ENCODE peak calls at places on chromosomes 13 and 19, in six cellular contexts. F is MM.1S, N is neural progenitor cell, K is OCI-LY7, H is PC-3, O is GM23248. L is an unnamed sample.

GRCh38 chr19:52217576-52217975 is 27.7 kb downstream of the PPP2R1A start:
- DNase-seq in N (no peak), H (no peak), O (no peak), K (no peak), F (no peak), L (no peak)

GRCh38 chr13:102400619-102401125 is 1.2 kb downstream of the FGF14 start:
- DNase-seq in K (no peak), F (no peak), O (peak), H (no peak), N (peak), L (no peak)

GRCh38 chr19:45772912-45773311 is 3.9 kb upstream of the SIX5 start:
- DNase-seq in K (no peak), H (no peak), N (no peak), F (no peak), O (no peak), L (no peak)

GRCh38 chr13:36476661-36477060 is 44.4 kb downstream of the CCNA1 start:
- DNase-seq in K (no peak), H (no peak), O (no peak), F (no peak), N (no peak), L (no peak)

GRCh38 chr19:41263850-41264580 is at the start of gene HNRNPUL1:
- DNase-seq in O (peak), F (peak), K (peak), N (peak), H (peak), L (peak)

GRCh38 chr19:46537136-46538097 is 41.8 kb upstream of the PNMA8B start:
- DNase-seq in F (peak), O (peak), K (peak), N (peak), H (peak), L (peak)

GRCh38 chr19:56942749-56943148 is 102.2 kb upstream of the PEG3 start:
- DNase-seq in H (no peak), K (peak), O (peak), F (no peak), N (peak), L (peak)

GRCh38 chr13:102089722-102090121 is 312.1 kb downstream of the FGF14 start:
- DNase-seq in F (no peak), K (no peak), N (no peak), O (no peak), H (no peak), L (no peak)

GRCh38 chr13:57627663-57628062 is 3.9 kb upstream of the PCDH17 start:
- DNase-seq in F (peak), H (peak), O (peak), N (peak), K (peak), L (peak)

GRCh38 chr13:59587030-59587429 is 576.7 kb downstream of the DIAPH3 start:
- DNase-seq in H (no peak), K (no peak), N (no peak), O (no peak), F (no peak), L (no peak)

GRCh38 chr19:4991996-4992698 is 23.2 kb downstream of the KDM4B start:
- DNase-seq in F (no peak), N (no peak), K (no peak), O (no peak), H (no peak), L (no peak)

GRCh38 chr13:63910406-63910957 is 2494.8 kb upstream of the PCDH20 start:
- DNase-seq in O (no peak), F (no peak), N (peak), H (no peak), K (no peak), L (peak)

GRCh38 chr19:46466536-46467199 is 4.7 kb downstream of the PNMA8A start:
- DNase-seq in K (peak), F (peak), O (peak), H (peak), N (no peak), L (no peak)

GRCh38 chr19:48713041-48713863 is 6.3 kb downstream of the MAMSTR start:
- DNase-seq in O (peak), H (no peak), N (peak), K (peak), F (no peak), L (peak)

GRCh38 chr13:25752957-25753540 is 298.8 kb downstream of the SHISA2 start:
- DNase-seq in F (peak), H (peak), O (peak), K (no peak), N (no peak), L (peak)

GRCh38 chr13:27011661-27012060 is 159.9 kb downstream of the USP12 start:
- DNase-seq in N (no peak), H (no peak), K (no peak), F (no peak), O (no peak), L (no peak)

GRCh38 chr13:74132768-74133656 is 1.2 kb downstream of the KLF12 start:
- DNase-seq in F (no peak), O (peak), H (no peak), K (peak), N (peak), L (peak)

GRCh38 chr19:6740589-6741348 is 1.3 kb downstream of the TRIP10 start:
- DNase-seq in N (peak), F (no peak), H (peak), O (peak), K (peak), L (peak)

GRCh38 chr19:23991170-23991569 is 76.5 kb downstream of the ZNF726 start:
- DNase-seq in F (peak), H (peak), N (no peak), K (peak), O (no peak), L (peak)

GRCh38 chr13:113663934-113664333 is 3.1 kb upstream of the GRK1 start:
- DNase-seq in N (no peak), K (no peak), O (no peak), H (no peak), F (no peak), L (no peak)

GRCh38 chr19:35629332-35629633 is 447 bp downstream of the RBM42 start:
- DNase-seq in F (no peak), H (no peak), O (no peak), N (no peak), K (no peak), L (no peak)

GRCh38 chr13:80374453-80374852 is 33.5 kb upstream of the SPRY2 start:
- DNase-seq in F (no peak), N (no peak), H (no peak), O (no peak), K (no peak), L (no peak)

GRCh38 chr13:28336193-28336657 is 158.7 kb downstream of the FLT1 start:
- DNase-seq in N (no peak), K (no peak), O (no peak), H (no peak), F (no peak), L (no peak)

GRCh38 chr19:17220207-17220758 is 5.1 kb downstream of the USE1 start:
- DNase-seq in F (no peak), K (no peak), H (peak), O (peak), N (no peak), L (peak)

GRCh38 chr13:49395416-49396277 is 48.2 kb downstream of the CAB39L start:
- DNase-seq in O (peak), K (no peak), F (no peak), H (no peak), N (no peak), L (no peak)

GRCh38 chr13:71169125-71169524 is 697.9 kb downstream of the DACH1 start:
- DNase-seq in F (no peak), K (no peak), H (no peak), O (no peak), N (no peak), L (no peak)

GRCh38 chr13:37615271-37615670 is 16.7 kb upstream of the POSTN start:
- DNase-seq in H (peak), N (no peak), K (no peak), F (no peak), O (no peak), L (no peak)

GRCh38 chr13:63741029-63741813 is 2325.6 kb upstream of the PCDH20 start:
- DNase-seq in F (no peak), N (no peak), K (no peak), H (no peak), O (no peak), L (no peak)

GRCh38 chr13:20306039-20306438 is 73.9 kb upstream of the GJB6 start:
- DNase-seq in H (no peak), N (no peak), O (no peak), F (no peak), K (no peak), L (no peak)

GRCh38 chr19:29662604-29663404 is 2.5 kb upstream of the PLEKHF1 start:
- DNase-seq in K (no peak), F (no peak), N (no peak), H (peak), O (peak), L (peak)

GRCh38 chr13:100209857-100210580 is 121.1 kb downstream of the PCCA start:
- DNase-seq in H (peak), O (peak), K (no peak), N (no peak), F (no peak), L (no peak)

GRCh38 chr19:18772620-18773587 is 18.2 kb downstream of the COMP start:
- DNase-seq in N (no peak), K (no peak), O (no peak), F (no peak), H (peak), L (no peak)

GRCh38 chr19:17475541-17476115 is 5.3 kb downstream of the SLC27A1 start:
- DNase-seq in O (peak), N (no peak), F (no peak), H (peak), K (no peak), L (no peak)

DNA sequence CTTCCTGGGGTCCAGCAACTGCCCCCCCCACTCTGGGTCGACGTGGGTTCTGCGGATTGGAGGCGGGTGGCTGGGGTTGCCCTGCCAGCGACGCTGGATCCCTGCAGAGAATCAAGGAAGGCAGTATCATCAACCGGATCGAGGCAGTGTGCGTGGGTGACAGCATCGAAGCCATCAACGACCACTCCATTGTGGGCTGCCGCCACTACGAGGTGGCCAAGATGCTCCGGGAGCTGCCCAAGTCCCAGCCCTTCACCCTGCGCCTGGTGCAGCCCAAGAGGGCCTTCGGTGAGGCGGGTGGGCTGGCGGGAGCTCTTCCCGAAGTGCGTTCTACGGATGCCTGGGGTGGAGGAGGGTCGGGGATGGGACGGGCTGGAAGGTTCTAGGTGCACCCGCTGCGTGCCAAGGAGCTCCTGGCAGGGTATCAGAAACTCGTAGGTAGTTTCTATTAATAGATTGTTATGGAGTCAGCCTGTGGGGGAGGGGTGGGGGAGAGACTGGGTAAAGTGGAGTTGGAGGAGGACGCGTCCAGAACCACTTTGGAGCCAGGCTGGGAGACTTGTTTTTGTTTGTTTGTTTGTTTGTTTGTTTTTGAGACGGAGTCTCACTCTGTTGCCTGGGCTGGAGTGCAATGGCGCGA is 1.5 kb downstream of the GIPC3 start:
- DNase-seq in O (no peak), F (no peak), H (no peak), K (no peak), N (no peak), L (no peak)
- TF ChIP-seq EZH2phosphoT487 in O (no peak), F (no peak), H (no peak), K (no peak), N (no peak), L (no peak)

DNA sequence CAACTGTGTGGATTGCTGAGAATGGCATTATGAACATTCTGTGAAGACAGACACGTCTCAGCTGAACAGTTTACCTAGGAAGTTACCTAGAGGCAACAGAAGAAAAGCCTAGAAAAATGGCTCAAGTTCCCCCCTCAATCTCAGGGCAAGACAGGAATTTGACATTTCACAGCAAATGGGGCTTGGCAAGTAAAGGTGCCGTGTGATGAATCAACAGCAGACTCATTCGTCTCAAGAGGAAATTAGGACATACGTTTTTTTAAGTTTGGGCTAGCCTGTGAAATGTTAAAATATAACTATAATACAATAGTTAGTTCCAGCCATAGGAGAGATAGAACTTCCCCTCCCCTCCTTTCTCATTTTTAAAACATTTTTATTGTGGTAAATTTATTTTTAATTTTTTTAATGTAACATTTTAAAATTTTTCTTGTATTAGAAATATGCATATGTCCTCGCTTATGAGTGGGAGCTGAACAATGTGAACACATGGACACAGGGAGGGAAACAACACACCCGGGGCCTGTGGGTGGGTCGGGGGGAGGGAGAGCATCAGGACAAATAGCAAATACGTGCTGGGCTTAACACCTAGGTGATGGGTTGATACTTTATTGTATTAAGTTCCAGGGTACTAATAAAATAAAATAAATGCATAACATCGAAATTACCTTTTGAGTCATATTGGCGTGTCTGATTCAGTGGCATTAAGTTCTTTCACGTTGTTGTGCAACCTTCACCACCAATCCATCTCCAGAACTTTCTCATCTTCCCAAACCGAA is 116.0 kb downstream of the COL4A2 start:
- DNase-seq in O (peak), N (no peak), K (no peak), H (no peak), F (no peak), L (no peak)
- TF ChIP-seq EZH2phosphoT487 in O (no peak), N (no peak), K (no peak), H (no peak), F (no peak), L (no peak)

GRCh38 chr19:31285744-31286143 is 63.5 kb downstream of the TSHZ3 start:
- DNase-seq in N (peak), K (no peak), O (peak), F (no peak), H (no peak), L (no peak)
- TF ChIP-seq EZH2phosphoT487 in N (no peak), K (no peak), O (no peak), F (no peak), H (no peak), L (no peak)

DNA sequence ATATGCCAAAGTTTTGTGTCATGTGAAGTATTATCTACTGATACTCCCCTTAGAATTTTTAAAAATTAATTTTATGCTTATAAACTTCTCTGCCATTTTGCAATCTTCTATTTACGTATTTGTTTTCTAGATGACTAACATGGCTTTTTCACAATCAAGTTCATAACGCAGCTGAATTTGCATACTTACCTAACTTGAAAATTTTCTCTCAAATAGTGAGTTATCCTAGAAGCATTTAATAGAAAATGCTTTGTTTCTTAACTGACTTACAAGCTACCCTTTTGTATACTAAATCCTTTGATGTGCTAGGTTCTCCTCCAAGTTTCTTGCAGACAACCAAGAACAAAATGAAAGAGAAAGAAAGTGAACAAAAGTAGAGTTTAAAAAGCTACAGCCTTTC is 683.5 kb downstream of the LIG4 start:
- DNase-seq in O (peak), H (peak), N (no peak), F (no peak), K (no peak), L (no peak)
- TF ChIP-seq EZH2phosphoT487 in O (no peak), H (no peak), N (no peak), F (no peak), K (no peak), L (no peak)

DNA sequence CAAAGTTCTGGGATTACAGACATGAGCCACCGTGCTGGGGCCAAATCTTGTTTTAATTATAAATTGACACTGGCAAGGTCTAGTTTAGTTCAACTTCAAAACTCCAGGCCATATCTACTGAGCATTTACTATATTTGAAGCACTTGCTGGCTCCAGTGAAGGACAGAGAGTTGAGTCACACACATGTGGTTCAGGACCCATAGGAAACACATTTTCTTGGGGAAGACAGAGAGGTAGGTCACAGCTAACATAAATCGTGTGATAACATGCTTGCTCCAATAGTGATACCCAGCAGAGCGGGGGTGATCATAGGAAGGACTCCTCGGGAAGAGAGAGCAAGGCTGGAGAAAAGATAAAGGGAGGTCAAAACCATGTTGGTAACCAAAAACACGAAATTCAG is 170.6 kb upstream of the TSC22D1 start:
- DNase-seq in N (no peak), K (no peak), F (no peak), H (no peak), O (peak), L (no peak)
- TF ChIP-seq EZH2phosphoT487 in N (no peak), K (no peak), F (no peak), H (no peak), O (no peak), L (no peak)

GRCh38 chr19:10270616-10271394 is at the start of gene ICAM1:
- DNase-seq in F (peak), O (peak), K (peak), H (peak), N (peak), L (peak)

GRCh38 chr19:10270180-10270615 is 722 bp upstream of the ICAM1 start:
- DNase-seq in O (peak), N (peak), F (peak), H (no peak), K (no peak), L (no peak)

GRCh38 chr19:10274589-10274988 is 3.7 kb downstream of the ICAM1 start:
- DNase-seq in K (no peak), H (no peak), O (no peak), N (no peak), F (no peak), L (no peak)

GRCh38 chr19:10269333-10270179 is 1.4 kb upstream of the ICAM1 start:
- DNase-seq in N (peak), K (peak), F (peak), O (peak), H (peak), L (peak)

DNA sequence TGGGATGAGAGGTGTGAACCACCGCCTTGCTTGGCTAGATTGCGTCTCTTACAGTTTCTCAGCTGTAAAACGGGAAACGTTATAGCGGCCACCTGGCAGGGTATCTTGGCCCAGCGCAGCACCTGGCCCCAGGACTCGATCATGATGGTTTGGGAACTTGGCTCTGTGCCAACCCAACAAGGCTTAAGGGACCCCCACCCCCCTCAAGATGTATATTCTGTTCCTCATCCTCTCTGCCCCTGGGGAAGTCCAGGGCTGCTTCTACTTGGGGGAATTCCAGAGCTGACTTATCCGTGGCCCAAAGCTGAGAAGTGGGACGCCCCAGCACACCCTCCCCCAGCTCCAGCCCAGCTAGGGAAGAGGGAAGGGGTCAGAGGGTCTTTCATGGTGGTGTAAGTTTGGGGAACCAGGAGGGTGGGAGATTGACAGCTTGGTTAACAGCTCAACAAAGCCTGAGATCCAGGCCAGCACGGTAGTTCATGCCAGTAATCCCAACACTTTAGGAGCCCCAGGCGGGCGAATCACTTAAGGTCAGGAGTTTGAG is 695 bp downstream of the ICAM1 start:
- DNase-seq in K (peak), N (no peak), F (no peak), H (no peak), O (peak), L (no peak)
- TF ChIP-seq EZH2phosphoT487 in K (no peak), N (no peak), F (no peak), H (no peak), O (no peak), L (no peak)

GRCh38 chr13:83153833-83154232 is 728.4 kb downstream of the SLITRK1 start:
- DNase-seq in O (no peak), H (no peak), F (peak), K (no peak), N (no peak), L (no peak)
- TF ChIP-seq EZH2phosphoT487 in O (no peak), H (no peak), F (no peak), K (no peak), N (no peak), L (no peak)

GRCh38 chr19:7857727-7858701 is 16.2 kb downstream of the PRR36 start:
- DNase-seq in N (peak), F (no peak), K (peak), H (no peak), O (no peak), L (peak)
- TF ChIP-seq EZH2phosphoT487 in N (no peak), F (no peak), K (no peak), H (no peak), O (no peak), L (no peak)